ENCODE peak calls at places on chromosomes 6 and 20, in five cellular contexts. One of them, this sample, is unnamed.

GRCh38 chr20:34891166-34892062 is 15.0 kb downstream of the ACSS2 start:
- DNase-seq in H9: no peak
- DNase-seq in glutamatergic neuron: no peak
- DNase-seq in kidney epithelial cell: no peak
- DNase-seq in HCT116: peak; percentile 64
- DNase-seq in this sample: peak; percentile 90

GRCh38 chr6:157392927-157393666 is 12.1 kb downstream of the ZDHHC14 start:
- DNase-seq in H9: no peak
- DNase-seq in glutamatergic neuron: no peak
- DNase-seq in kidney epithelial cell: no peak
- DNase-seq in HCT116: no peak
- DNase-seq in this sample: no peak

GRCh38 chr6:34912715-34913464 is 23.8 kb downstream of the ANKS1A start:
- DNase-seq in H9: no peak
- DNase-seq in glutamatergic neuron: no peak
- DNase-seq in kidney epithelial cell: peak; percentile 76
- DNase-seq in HCT116: no peak
- DNase-seq in this sample: no peak

GRCh38 chr6:35452186-35453090 is at the start of gene FANCE:
- DNase-seq in H9: peak; percentile 98
- DNase-seq in glutamatergic neuron: peak; percentile 100
- DNase-seq in kidney epithelial cell: peak; percentile 50
- DNase-seq in HCT116: peak; percentile 81
- DNase-seq in this sample: peak; percentile 76

GRCh38 chr6:155994071-155994470 is 538.4 kb upstream of the NOX3 start:
- DNase-seq in H9: no peak
- DNase-seq in glutamatergic neuron: no peak
- DNase-seq in kidney epithelial cell: peak; percentile 53
- DNase-seq in HCT116: no peak
- DNase-seq in this sample: no peak

GRCh38 chr20:48066851-48067250 is 281.6 kb upstream of the SULF2 start:
- DNase-seq in H9: no peak
- DNase-seq in glutamatergic neuron: no peak
- DNase-seq in kidney epithelial cell: no peak
- DNase-seq in HCT116: no peak
- DNase-seq in this sample: no peak

GRCh38 chr20:46070215-46070910 is 19.4 kb downstream of the NCOA5 start:
- DNase-seq in H9: no peak
- DNase-seq in glutamatergic neuron: no peak
- DNase-seq in kidney epithelial cell: peak; percentile 47
- DNase-seq in HCT116: no peak
- DNase-seq in this sample: peak; percentile 17

GRCh38 chr6:33073431-33073871 is at the start of gene HLA-DPA1:
- DNase-seq in H9: peak; percentile 50
- DNase-seq in glutamatergic neuron: no peak
- DNase-seq in kidney epithelial cell: no peak
- DNase-seq in HCT116: peak; percentile 8
- DNase-seq in this sample: no peak

GRCh38 chr6:111338843-111339242 is 144.2 kb downstream of the REV3L start:
- DNase-seq in H9: no peak
- DNase-seq in glutamatergic neuron: no peak
- DNase-seq in kidney epithelial cell: no peak
- DNase-seq in HCT116: no peak
- DNase-seq in this sample: no peak

GRCh38 chr6:127932708-127933107 is 31.9 kb upstream of the THEMIS start:
- DNase-seq in H9: no peak
- DNase-seq in glutamatergic neuron: no peak
- DNase-seq in kidney epithelial cell: no peak
- DNase-seq in HCT116: no peak
- DNase-seq in this sample: peak; percentile 0

GRCh38 chr20:44642203-44643153 is 9.0 kb downstream of the ADA start:
- DNase-seq in H9: peak; percentile 79
- DNase-seq in glutamatergic neuron: no peak
- DNase-seq in kidney epithelial cell: peak; percentile 70
- DNase-seq in HCT116: no peak
- DNase-seq in this sample: peak; percentile 60
- TF ChIP-seq CTCF in H9: peak; percentile 39
- TF ChIP-seq CTCF in glutamatergic neuron: no peak
- TF ChIP-seq CTCF in kidney epithelial cell: no peak
- TF ChIP-seq CTCF in HCT116: no peak
- TF ChIP-seq CTCF in this sample: no peak

GRCh38 chr20:52760791-52761190 is 211.4 kb upstream of the TSHZ2 start:
- DNase-seq in H9: peak; percentile 34
- DNase-seq in glutamatergic neuron: no peak
- DNase-seq in kidney epithelial cell: no peak
- DNase-seq in HCT116: no peak
- DNase-seq in this sample: no peak
- TF ChIP-seq CTCF in H9: peak; percentile 43
- TF ChIP-seq CTCF in glutamatergic neuron: no peak
- TF ChIP-seq CTCF in kidney epithelial cell: no peak
- TF ChIP-seq CTCF in HCT116: no peak
- TF ChIP-seq CTCF in this sample: no peak

GRCh38 chr6:73903155-73903554 is 207.2 kb downstream of the CD109 start:
- DNase-seq in H9: no peak
- DNase-seq in glutamatergic neuron: no peak
- DNase-seq in kidney epithelial cell: no peak
- DNase-seq in HCT116: no peak
- DNase-seq in this sample: no peak
- TF ChIP-seq CTCF in H9: no peak
- TF ChIP-seq CTCF in glutamatergic neuron: no peak
- TF ChIP-seq CTCF in kidney epithelial cell: no peak
- TF ChIP-seq CTCF in HCT116: no peak
- TF ChIP-seq CTCF in this sample: no peak

GRCh38 chr6:53512631-53513030 is 32.3 kb downstream of the GCLC start:
- DNase-seq in H9: no peak
- DNase-seq in glutamatergic neuron: no peak
- DNase-seq in kidney epithelial cell: no peak
- DNase-seq in HCT116: no peak
- DNase-seq in this sample: no peak

GRCh38 chr6:53513056-53513455 is 31.8 kb downstream of the GCLC start:
- DNase-seq in H9: no peak
- DNase-seq in glutamatergic neuron: no peak
- DNase-seq in kidney epithelial cell: no peak
- DNase-seq in HCT116: no peak
- DNase-seq in this sample: no peak

GRCh38 chr6:53514677-53515076 is 30.2 kb downstream of the GCLC start:
- DNase-seq in H9: no peak
- DNase-seq in glutamatergic neuron: no peak
- DNase-seq in kidney epithelial cell: no peak
- DNase-seq in HCT116: no peak
- DNase-seq in this sample: peak; percentile 10

GRCh38 chr6:53510751-53511150 is 34.1 kb downstream of the GCLC start:
- DNase-seq in H9: no peak
- DNase-seq in glutamatergic neuron: no peak
- DNase-seq in kidney epithelial cell: no peak
- DNase-seq in HCT116: no peak
- DNase-seq in this sample: no peak

DNA sequence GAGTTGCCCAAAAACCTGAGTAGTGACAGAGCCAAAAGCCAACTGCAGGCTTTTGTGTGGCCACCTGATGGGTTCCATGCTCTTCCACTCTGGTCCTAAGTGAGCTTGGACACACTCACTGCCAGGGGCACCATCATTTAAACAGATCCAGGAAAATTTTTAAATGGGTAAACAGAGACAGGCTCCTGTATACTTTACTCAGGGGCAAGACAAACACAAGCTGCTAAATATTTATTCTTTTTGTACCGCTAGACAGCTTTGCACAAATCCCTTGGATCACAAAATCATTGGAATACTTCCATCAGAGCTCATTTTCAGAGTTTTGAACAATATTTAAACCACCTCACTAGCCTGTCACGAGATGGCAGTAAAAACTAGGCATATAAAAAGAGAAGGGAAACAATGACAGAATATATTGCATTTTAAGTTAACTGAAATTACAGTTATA is 31.4 kb downstream of the GCLC start:
- DNase-seq in H9: no peak
- DNase-seq in glutamatergic neuron: no peak
- DNase-seq in kidney epithelial cell: no peak
- DNase-seq in HCT116: no peak
- DNase-seq in this sample: peak; percentile 5
- TF ChIP-seq CTCF in H9: no peak
- TF ChIP-seq CTCF in glutamatergic neuron: no peak
- TF ChIP-seq CTCF in kidney epithelial cell: no peak
- TF ChIP-seq CTCF in HCT116: no peak
- TF ChIP-seq CTCF in this sample: no peak

GRCh38 chr6:124854338-124854922 is 107.8 kb upstream of the RNF217 start:
- DNase-seq in H9: no peak
- DNase-seq in glutamatergic neuron: no peak
- DNase-seq in kidney epithelial cell: no peak
- DNase-seq in HCT116: no peak
- DNase-seq in this sample: no peak
- TF ChIP-seq CTCF in H9: peak; percentile 46
- TF ChIP-seq CTCF in glutamatergic neuron: no peak
- TF ChIP-seq CTCF in kidney epithelial cell: no peak
- TF ChIP-seq CTCF in HCT116: no peak
- TF ChIP-seq CTCF in this sample: peak; percentile 76